ENCODE peak calls at places on chromosomes 1 and 21, in five cellular contexts. One of them, this sample, is unnamed. For H3K27me3, the result is how much of the 10 kb centered on the place peaks cover.

GRCh38 chr1:193264313-193265065 is 78.1 kb upstream of the B3GALT2 start:
- DNase-seq in HAP-1: no peak
- DNase-seq in lower lobe of right lung: no peak
- DNase-seq in neural progenitor cell: no peak
- DNase-seq in brain microvascular endothelial cell: peak
- DNase-seq in this sample: no peak

GRCh38 chr1:38053416-38054091 is 7.0 kb upstream of the POU3F1 start:
- DNase-seq in lower lobe of right lung: no peak
- DNase-seq in HAP-1: no peak
- DNase-seq in neural progenitor cell: no peak
- DNase-seq in brain microvascular endothelial cell: no peak
- DNase-seq in this sample: no peak

GRCh38 chr1:26129778-26130177 is 18.2 kb downstream of the PDIK1L start:
- DNase-seq in lower lobe of right lung: no peak
- DNase-seq in brain microvascular endothelial cell: no peak
- DNase-seq in neural progenitor cell: no peak
- DNase-seq in HAP-1: no peak
- DNase-seq in this sample: no peak

GRCh38 chr1:166884040-166884642 is 8.1 kb upstream of the TADA1 start:
- DNase-seq in HAP-1: no peak
- DNase-seq in neural progenitor cell: peak
- DNase-seq in brain microvascular endothelial cell: peak
- DNase-seq in lower lobe of right lung: peak
- DNase-seq in this sample: no peak

GRCh38 chr1:1283821-1284220 is 3.6 kb downstream of the SCNN1D start:
- DNase-seq in neural progenitor cell: peak
- DNase-seq in HAP-1: no peak
- DNase-seq in brain microvascular endothelial cell: no peak
- DNase-seq in lower lobe of right lung: no peak
- DNase-seq in this sample: no peak

GRCh38 chr1:150162862-150163706 is 13.4 kb downstream of the PLEKHO1 start:
- DNase-seq in lower lobe of right lung: peak
- DNase-seq in neural progenitor cell: peak
- DNase-seq in brain microvascular endothelial cell: peak
- DNase-seq in HAP-1: peak
- DNase-seq in this sample: peak

GRCh38 chr21:44259082-44259705 is 2.5 kb downstream of the DNMT3L start:
- DNase-seq in lower lobe of right lung: no peak
- DNase-seq in neural progenitor cell: no peak
- DNase-seq in brain microvascular endothelial cell: no peak
- DNase-seq in HAP-1: no peak
- DNase-seq in this sample: no peak

GRCh38 chr1:14842891-14843290 is 244.4 kb downstream of the KAZN start:
- DNase-seq in lower lobe of right lung: no peak
- DNase-seq in brain microvascular endothelial cell: peak
- DNase-seq in neural progenitor cell: no peak
- DNase-seq in HAP-1: no peak
- DNase-seq in this sample: no peak

GRCh38 chr1:113322439-113322838 is 67.9 kb upstream of the MAGI3 start:
- DNase-seq in neural progenitor cell: no peak
- DNase-seq in HAP-1: no peak
- DNase-seq in brain microvascular endothelial cell: no peak
- DNase-seq in lower lobe of right lung: no peak
- DNase-seq in this sample: no peak

GRCh38 chr1:59276317-59276914 is 20.5 kb upstream of the FGGY start:
- DNase-seq in brain microvascular endothelial cell: peak
- DNase-seq in neural progenitor cell: no peak
- DNase-seq in HAP-1: no peak
- DNase-seq in lower lobe of right lung: no peak
- DNase-seq in this sample: no peak

GRCh38 chr1:160080381-160081100 is 797 bp upstream of the KCNJ9 start:
- DNase-seq in HAP-1: no peak
- DNase-seq in brain microvascular endothelial cell: no peak
- DNase-seq in neural progenitor cell: no peak
- DNase-seq in lower lobe of right lung: no peak
- DNase-seq in this sample: no peak
- H3K27me3 ChIP-seq in HAP-1: half or more
- H3K27me3 ChIP-seq in brain microvascular endothelial cell: half or more
- H3K27me3 ChIP-seq in neural progenitor cell: half or more
- H3K27me3 ChIP-seq in lower lobe of right lung: half or more
- H3K27me3 ChIP-seq in this sample: half or more

DNA sequence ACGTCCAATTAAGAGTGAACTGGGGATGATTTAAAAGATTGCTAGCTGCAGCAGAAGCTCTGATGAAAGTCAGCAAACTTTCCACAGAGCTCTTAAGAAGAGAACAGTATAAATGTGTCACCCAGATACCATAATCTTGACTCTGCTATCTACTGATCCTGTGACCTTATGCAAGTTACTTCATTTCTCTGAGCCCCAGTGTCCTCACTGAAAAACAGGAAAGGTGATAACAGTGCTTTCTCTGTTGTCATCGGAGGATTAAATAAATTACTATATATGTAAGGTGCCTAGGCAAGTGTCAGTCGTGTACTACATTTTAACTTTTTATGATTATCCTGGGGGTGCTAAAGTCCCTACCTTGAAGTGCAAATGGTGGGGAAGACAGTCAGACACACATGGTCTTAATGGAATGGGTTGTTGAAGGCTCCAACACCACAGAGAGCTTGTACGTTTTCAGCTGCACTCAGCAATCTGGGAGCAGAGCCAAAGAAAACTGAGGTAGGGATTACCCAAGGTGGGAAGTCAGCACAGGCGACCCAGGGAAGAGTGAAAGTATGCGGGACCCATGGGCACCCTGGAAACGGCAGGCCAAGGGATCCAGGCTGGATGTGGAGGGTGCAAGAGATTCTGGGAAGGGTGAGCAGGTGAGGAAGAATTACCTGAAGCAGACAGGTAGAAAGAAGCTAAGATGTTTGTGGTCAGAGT is 82.8 kb downstream of the DTL start:
- DNase-seq in HAP-1: no peak
- DNase-seq in neural progenitor cell: no peak
- DNase-seq in lower lobe of right lung: no peak
- DNase-seq in brain microvascular endothelial cell: peak
- DNase-seq in this sample: peak
- H3K4me3 ChIP-seq in HAP-1: no peak
- H3K4me3 ChIP-seq in neural progenitor cell: no peak
- H3K4me3 ChIP-seq in lower lobe of right lung: no peak
- H3K4me3 ChIP-seq in brain microvascular endothelial cell: no peak
- H3K4me3 ChIP-seq in this sample: no peak

GRCh38 chr1:61052393-61053280 is 29.7 kb upstream of the NFIA start:
- DNase-seq in neural progenitor cell: peak
- DNase-seq in brain microvascular endothelial cell: no peak
- DNase-seq in HAP-1: no peak
- DNase-seq in lower lobe of right lung: no peak
- DNase-seq in this sample: no peak

GRCh38 chr1:61053712-61054608 is 28.4 kb upstream of the NFIA start:
- DNase-seq in brain microvascular endothelial cell: no peak
- DNase-seq in neural progenitor cell: peak
- DNase-seq in HAP-1: no peak
- DNase-seq in lower lobe of right lung: peak
- DNase-seq in this sample: no peak

GRCh38 chr1:61051455-61052392 is 30.6 kb upstream of the NFIA start:
- DNase-seq in HAP-1: no peak
- DNase-seq in neural progenitor cell: peak
- DNase-seq in lower lobe of right lung: no peak
- DNase-seq in brain microvascular endothelial cell: no peak
- DNase-seq in this sample: no peak

GRCh38 chr1:61054636-61055035 is 27.7 kb upstream of the NFIA start:
- DNase-seq in brain microvascular endothelial cell: no peak
- DNase-seq in neural progenitor cell: peak
- DNase-seq in lower lobe of right lung: no peak
- DNase-seq in HAP-1: no peak
- DNase-seq in this sample: no peak

GRCh38 chr1:61053281-61053711 is 29.1 kb upstream of the NFIA start:
- DNase-seq in brain microvascular endothelial cell: no peak
- DNase-seq in HAP-1: no peak
- DNase-seq in neural progenitor cell: no peak
- DNase-seq in lower lobe of right lung: no peak
- DNase-seq in this sample: no peak
- H3K27me3 ChIP-seq in brain microvascular endothelial cell: under half
- H3K27me3 ChIP-seq in HAP-1: under half
- H3K27me3 ChIP-seq in neural progenitor cell: half or more
- H3K27me3 ChIP-seq in lower lobe of right lung: under half
- H3K27me3 ChIP-seq in this sample: under half

DNA sequence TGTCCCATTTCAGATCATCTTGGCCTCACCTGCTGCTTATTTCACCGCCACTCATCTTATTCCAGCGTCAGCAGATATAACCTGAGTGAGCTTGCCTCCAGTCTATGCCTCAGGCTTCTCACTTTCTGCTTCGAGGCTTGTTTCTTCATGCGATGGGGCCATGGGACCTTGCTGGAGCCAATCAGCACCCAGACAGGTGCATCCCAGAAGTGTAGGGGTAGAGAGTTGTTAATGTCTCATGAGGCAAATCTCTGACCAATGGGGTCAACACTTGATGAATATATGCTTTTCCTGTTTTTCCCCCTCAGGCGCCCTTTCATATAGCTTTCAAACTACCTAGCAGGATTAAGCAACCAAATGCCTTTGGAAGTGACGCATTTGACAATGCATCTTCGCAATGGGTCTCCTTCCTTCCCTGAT is 935 bp upstream of the YIPF1 start:
- DNase-seq in HAP-1: no peak
- DNase-seq in neural progenitor cell: no peak
- DNase-seq in brain microvascular endothelial cell: no peak
- DNase-seq in lower lobe of right lung: no peak
- DNase-seq in this sample: no peak
- H3K4me3 ChIP-seq in HAP-1: peak
- H3K4me3 ChIP-seq in neural progenitor cell: no peak
- H3K4me3 ChIP-seq in brain microvascular endothelial cell: no peak
- H3K4me3 ChIP-seq in lower lobe of right lung: peak
- H3K4me3 ChIP-seq in this sample: no peak

GRCh38 chr21:36613064-36613463 is 85.9 kb upstream of the SIM2 start:
- DNase-seq in neural progenitor cell: no peak
- DNase-seq in brain microvascular endothelial cell: peak
- DNase-seq in lower lobe of right lung: no peak
- DNase-seq in HAP-1: no peak
- DNase-seq in this sample: no peak
- H3K27me3 ChIP-seq in neural progenitor cell: under half
- H3K27me3 ChIP-seq in brain microvascular endothelial cell: under half
- H3K27me3 ChIP-seq in lower lobe of right lung: under half
- H3K27me3 ChIP-seq in HAP-1: under half
- H3K27me3 ChIP-seq in this sample: under half

GRCh38 chr1:183493540-183494245 is 21.4 kb downstream of the SMG7 start:
- DNase-seq in HAP-1: no peak
- DNase-seq in neural progenitor cell: no peak
- DNase-seq in brain microvascular endothelial cell: peak
- DNase-seq in lower lobe of right lung: no peak
- DNase-seq in this sample: no peak
- H3K4me3 ChIP-seq in HAP-1: no peak
- H3K4me3 ChIP-seq in neural progenitor cell: no peak
- H3K4me3 ChIP-seq in brain microvascular endothelial cell: no peak
- H3K4me3 ChIP-seq in lower lobe of right lung: no peak
- H3K4me3 ChIP-seq in this sample: no peak

DNA sequence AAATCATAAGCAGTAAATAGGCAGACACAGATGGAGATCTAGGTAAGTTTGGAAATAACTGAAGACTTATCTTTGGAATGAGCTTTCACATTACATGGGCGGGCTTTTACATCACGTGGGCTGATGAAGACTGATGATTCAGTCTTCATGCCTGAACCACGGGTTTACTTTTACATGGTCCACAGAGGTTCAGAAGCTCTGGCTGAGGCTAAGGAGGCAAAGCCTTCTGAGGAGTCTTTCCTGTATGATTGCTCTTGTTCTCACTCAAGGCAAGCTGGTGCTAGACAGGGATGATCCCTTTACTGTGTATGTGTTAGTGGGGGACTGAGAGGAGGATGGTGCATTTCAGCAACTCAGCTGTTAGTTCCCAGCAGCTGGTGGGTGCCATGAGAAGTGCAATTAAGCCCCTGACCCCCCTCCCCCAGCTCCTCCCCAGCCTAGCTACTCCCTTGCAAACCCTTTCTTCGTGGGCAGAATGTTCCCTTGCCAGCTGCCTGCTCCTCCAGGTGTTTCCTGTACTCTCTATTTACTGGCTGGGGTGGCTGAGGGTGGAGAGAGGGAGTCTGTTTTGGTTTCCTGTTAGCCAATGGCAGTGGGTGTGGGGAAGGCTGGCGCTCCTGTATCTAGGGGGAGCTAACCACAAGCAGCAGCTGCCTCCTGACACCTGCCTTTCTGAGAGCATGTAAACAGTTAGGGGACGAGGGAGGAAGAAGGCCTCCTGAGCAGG is 15.4 kb downstream of the BTG2 start:
- DNase-seq in HAP-1: no peak
- DNase-seq in lower lobe of right lung: peak
- DNase-seq in neural progenitor cell: peak
- DNase-seq in brain microvascular endothelial cell: no peak
- DNase-seq in this sample: no peak
- H3K27me3 ChIP-seq in HAP-1: under half
- H3K27me3 ChIP-seq in lower lobe of right lung: under half
- H3K27me3 ChIP-seq in neural progenitor cell: under half
- H3K27me3 ChIP-seq in brain microvascular endothelial cell: under half
- H3K27me3 ChIP-seq in this sample: under half

This sample was measured in kidney epithelial cell.